ENCODE peak calls at places on chromosome 21, in five cellular contexts. L is PC-9, C is BE2C, Q is heart right ventricle, H is kidney. Z is an unnamed sample.

GRCh38 chr21:31865429-31865970 is 7.3 kb upstream of the HUNK start:
- DNase-seq in Q (peak; percentile 16), H (no peak), C (peak; percentile 19), L (no peak), Z (no peak)

GRCh38 chr21:42724226-42724920 is 71.0 kb downstream of the PDE9A start:
- DNase-seq in H (peak; percentile 90), L (peak; percentile 81), Q (no peak), C (no peak), Z (no peak)

GRCh38 chr21:42251654-42252053 is 32.7 kb downstream of the ABCG1 start:
- DNase-seq in C (no peak), L (no peak), Q (no peak), H (no peak), Z (no peak)

GRCh38 chr21:15534450-15534886 is 195.3 kb upstream of the USP25 start:
- DNase-seq in L (no peak), Q (no peak), C (no peak), H (no peak), Z (no peak)

GRCh38 chr21:31158789-31159581 is 120.7 kb upstream of the KRTAP19-8 start:
- DNase-seq in H (no peak), L (no peak), C (no peak), Q (no peak), Z (no peak)

GRCh38 chr21:9750341-9751086 is 770.9 kb upstream of the TPTE start:
- DNase-seq in C (no peak), H (no peak), Q (no peak), L (no peak), Z (no peak)

GRCh38 chr21:41611966-41612606 is 104.1 kb upstream of the TMPRSS2 start:
- DNase-seq in C (no peak), Q (no peak), L (peak; percentile 61), H (no peak), Z (no peak)

GRCh38 chr21:31877558-31877957 is 4.7 kb downstream of the HUNK start:
- DNase-seq in C (no peak), L (no peak), H (no peak), Q (no peak), Z (no peak)

GRCh38 chr21:31514598-31514997 is 144.9 kb upstream of the SOD1 start:
- DNase-seq in L (no peak), H (no peak), Q (no peak), C (peak; percentile 75), Z (no peak)

GRCh38 chr21:42191978-42192595 is 26.9 kb upstream of the ABCG1 start:
- DNase-seq in Q (no peak), H (no peak), L (no peak), C (no peak), Z (no peak)

GRCh38 chr21:41956926-41957729 is 3.3 kb upstream of the C2CD2 start:
- DNase-seq in H (no peak), Q (no peak), C (no peak), L (no peak), Z (no peak)

GRCh38 chr21:26849428-26850115 is 4.4 kb upstream of the ADAMTS1 start:
- DNase-seq in H (no peak), L (no peak), Q (no peak), C (peak; percentile 64), Z (no peak)

GRCh38 chr21:35925497-35925896 is 134.8 kb downstream of the SETD4 start:
- DNase-seq in H (peak; percentile 77), Q (no peak), L (no peak), C (no peak), Z (no peak)

GRCh38 chr21:43608664-43609063 is 50.6 kb downstream of the HSF2BP start:
- DNase-seq in H (no peak), L (no peak), Q (no peak), C (no peak), Z (no peak)

GRCh38 chr21:30480145-30480544 is at the start of gene KRTAP19-1:
- DNase-seq in H (no peak), L (no peak), Q (no peak), C (no peak), Z (no peak)

GRCh38 chr21:15098908-15099307 is 34.1 kb upstream of the NRIP1 start:
- DNase-seq in Q (no peak), H (no peak), C (no peak), L (no peak), Z (no peak)

GRCh38 chr21:33069994-33070811 is at the start of gene OLIG1:
- DNase-seq in L (no peak), H (peak; percentile 82), C (no peak), Q (peak; percentile 58), Z (no peak)
- H3K4me3 ChIP-seq in L (no peak within 1 kb of the TSS), H (peak within 1 kb of the TSS; percentile 70), C (no peak within 1 kb of the TSS), Q (peak within 1 kb of the TSS; percentile 56), Z (no peak within 1 kb of the TSS)

GRCh38 chr21:34730756-34731445 is 62.1 kb downstream of the CLIC6 start:
- DNase-seq in C (no peak), Q (no peak), L (no peak), H (no peak), Z (no peak)

GRCh38 chr21:34730194-34730593 is 61.4 kb downstream of the CLIC6 start:
- DNase-seq in Q (no peak), L (no peak), H (no peak), C (no peak), Z (no peak)

GRCh38 chr21:34734696-34735095 is 65.9 kb downstream of the CLIC6 start:
- DNase-seq in C (no peak), Q (no peak), L (no peak), H (no peak), Z (no peak)

GRCh38 chr21:34733866-34734265 is 65.1 kb downstream of the CLIC6 start:
- DNase-seq in H (no peak), L (no peak), Q (no peak), C (no peak), Z (no peak)

GRCh38 chr21:34732388-34732821 is 63.6 kb downstream of the CLIC6 start:
- DNase-seq in Q (no peak), C (no peak), L (no peak), H (no peak), Z (no peak)
- H3K4me1 ChIP-seq in Q (no peaks in the 10 kb centered on the region), C (no peaks in the 10 kb centered on the region), L (no peaks in the 10 kb centered on the region), H (no peaks in the 10 kb centered on the region), Z (no peaks in the 10 kb centered on the region)

GRCh38 chr21:16536661-16537359 is 807.0 kb downstream of the USP25 start:
- DNase-seq in C (no peak), H (no peak), L (no peak), Q (no peak), Z (no peak)

GRCh38 chr21:16533692-16534407 is 804.1 kb downstream of the USP25 start:
- DNase-seq in L (no peak), H (no peak), C (peak; percentile 13), Q (no peak), Z (no peak)

GRCh38 chr21:16535100-16535418 is 805.3 kb downstream of the USP25 start:
- DNase-seq in C (peak; percentile 71), Q (peak; percentile 68), H (peak; percentile 78), L (peak; percentile 5), Z (no peak)

GRCh38 chr21:16532841-16533240 is 803.1 kb downstream of the USP25 start:
- DNase-seq in C (no peak), Q (no peak), H (no peak), L (no peak), Z (no peak)

DNA sequence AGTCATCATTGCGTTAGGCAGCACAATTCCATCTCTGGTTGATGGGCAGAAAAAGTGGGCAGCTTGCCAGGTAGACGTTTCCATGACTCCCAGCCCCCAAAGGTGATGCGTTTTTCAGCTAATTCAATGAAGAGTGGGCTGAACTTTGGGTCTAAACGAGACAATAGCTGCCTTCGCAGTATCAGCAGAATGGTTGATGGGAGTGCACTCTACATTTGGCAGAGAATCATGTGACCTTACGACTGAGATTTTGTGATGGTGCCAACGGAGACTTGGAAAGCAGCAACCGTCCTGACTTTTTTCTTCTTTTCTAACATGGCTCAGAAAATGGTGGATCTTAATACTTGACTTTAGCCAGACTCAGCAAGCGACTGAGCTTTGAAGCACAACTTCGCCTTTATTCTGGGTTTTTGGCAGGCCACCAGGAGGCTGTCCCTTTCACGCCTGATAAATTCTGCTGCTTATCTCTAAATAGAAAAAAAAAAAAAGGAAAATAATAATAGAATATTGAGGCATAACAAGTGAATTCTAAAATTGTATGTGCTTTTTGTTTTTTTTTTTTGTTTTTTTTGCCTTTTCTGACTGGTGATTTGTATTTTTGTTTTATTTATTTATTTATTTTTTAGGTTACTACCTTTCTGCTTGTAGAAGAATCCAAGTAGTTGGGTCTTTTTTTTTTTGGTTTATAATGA is 804.8 kb downstream of the USP25 start:
- DNase-seq in Q (peak; percentile 63), H (peak; percentile 76), C (peak; percentile 91), L (peak; percentile 1), Z (no peak)
- H3K4me3 ChIP-seq in Q (peak overlapping the region; percentile 48), H (peak overlapping the region; percentile 63), C (peak overlapping the region; percentile 82), L (no peak overlapping the region), Z (no peak overlapping the region)

GRCh38 chr21:39344848-39345247 is 4.0 kb downstream of the HMGN1 start:
- DNase-seq in H (no peak), L (no peak), C (no peak), Q (no peak), Z (no peak)
- H3K4me1 ChIP-seq in H (peaks cover 4% of the 10 kb centered on the region), L (peaks cover 20% of the 10 kb centered on the region), C (no peaks in the 10 kb centered on the region), Q (peaks cover 30% of the 10 kb centered on the region), Z (peaks cover 26% of the 10 kb centered on the region)

DNA sequence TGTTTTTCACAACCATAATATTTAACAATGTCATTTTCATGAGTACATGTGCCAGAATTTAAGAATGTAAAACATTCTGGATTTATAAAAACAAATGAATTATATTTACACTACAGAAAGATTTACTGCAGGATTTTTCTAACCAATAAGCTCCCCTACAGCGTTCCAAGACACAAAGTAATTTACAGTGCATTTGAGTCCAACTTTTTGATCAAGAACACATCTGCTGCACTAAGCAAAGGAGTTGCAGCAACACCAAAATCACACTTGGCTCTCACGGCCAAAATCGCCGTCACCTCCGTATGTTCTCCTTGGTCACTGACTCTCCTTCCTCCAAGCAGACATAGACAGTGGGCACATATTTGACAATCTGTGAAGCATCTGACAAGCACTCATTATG is 7.7 kb downstream of the VPS26C start:
- DNase-seq in Q (no peak), L (no peak), H (no peak), C (no peak), Z (no peak)
- H3K4me3 ChIP-seq in Q (no peak overlapping the region), L (no peak overlapping the region), H (no peak overlapping the region), C (no peak overlapping the region), Z (no peak overlapping the region)

GRCh38 chr21:45415188-45415942 is 10.4 kb downstream of the COL18A1 start:
- DNase-seq in H (peak; percentile 64), L (no peak), C (no peak), Q (no peak), Z (no peak)
- H3K4me1 ChIP-seq in H (peaks cover 57% of the 10 kb centered on the region), L (no peaks in the 10 kb centered on the region), C (peaks cover 4% of the 10 kb centered on the region), Q (peaks cover 37% of the 10 kb centered on the region), Z (no peaks in the 10 kb centered on the region)

Z was measured in CD8-positive, alpha-beta memory T cell.